ENCODE peak calls at places on chromosomes 11 and 22, in four cellular contexts. Z is GM13977; M is stimulated activated naive CD8-positive, alpha-beta T cell treated with anti-CD3 and anti-CD28 coated beads, Interleukin-15, Interleukin-2, amounts not matched to agents 100 U/mL and 50 U/mL, for 24 hours; U is aorta. X is an unnamed sample.

GRCh38 chr11:92886243-92886905 is 83.1 kb upstream of the MTNR1B start:
- DNase-seq in M (peak), Z (peak), U (no peak), X (peak)

GRCh38 chr11:67102664-67103063 is 16.4 kb upstream of the KDM2A start:
- DNase-seq in U (no peak), M (no peak), Z (no peak), X (no peak)

GRCh38 chr11:118164885-118165284 is 11.6 kb downstream of the SCN2B start:
- DNase-seq in U (no peak), Z (no peak), M (no peak), X (no peak)

GRCh38 chr11:61281581-61282250 is 13.4 kb downstream of the VWCE start:
- DNase-seq in M (peak), U (peak), Z (peak), X (no peak)

GRCh38 chr22:39471421-39472141 is 14.8 kb downstream of the MGAT3 start:
- DNase-seq in M (no peak), U (no peak), Z (peak), X (no peak)

GRCh38 chr11:46295312-46295995 is 18.0 kb downstream of the CREB3L1 start:
- DNase-seq in U (peak), M (peak), Z (peak), X (peak)

GRCh38 chr11:62664405-62665074 is 470 bp downstream of the C11orf98 start:
- DNase-seq in Z (peak), M (peak), U (no peak), X (peak)

GRCh38 chr11:130088909-130089668 is 19.4 kb downstream of the APLP2 start:
- DNase-seq in Z (no peak), U (no peak), M (no peak), X (no peak)

GRCh38 chr11:77799338-77799737 is 21.2 kb downstream of the RSF1 start:
- DNase-seq in Z (no peak), M (no peak), U (no peak), X (no peak)